ENCODE peak calls at places on chromosomes 3 and 15, in ten cellular contexts. One of them, this sample, is unnamed.

GRCh38 chr3:133412511-133413165 is 12.8 kb downstream of the BFSP2 start:
- DNase-seq in glomerular endothelial cell: no peak
- DNase-seq in heart left ventricle: no peak
- DNase-seq in sciatic nerve: no peak
- DNase-seq in Panc1: no peak
- DNase-seq in SK-MEL-5: no peak
- DNase-seq in A549: no peak
- DNase-seq in left cardiac atrium: peak; percentile 44
- DNase-seq in aorta: peak; percentile 44
- DNase-seq in AG08396: peak; percentile 40
- DNase-seq in this sample: peak; percentile 76

GRCh38 chr3:46717447-46718231 is at the start of gene PRSS50:
- DNase-seq in glomerular endothelial cell: no peak
- DNase-seq in heart left ventricle: no peak
- DNase-seq in sciatic nerve: no peak
- DNase-seq in Panc1: no peak
- DNase-seq in SK-MEL-5: peak; percentile 35
- DNase-seq in A549: no peak
- DNase-seq in left cardiac atrium: no peak
- DNase-seq in aorta: peak; percentile 70
- DNase-seq in AG08396: no peak
- DNase-seq in this sample: peak; percentile 15

GRCh38 chr3:16069149-16069922 is 105.1 kb upstream of the GALNT15 start:
- DNase-seq in glomerular endothelial cell: no peak
- DNase-seq in heart left ventricle: no peak
- DNase-seq in sciatic nerve: no peak
- DNase-seq in Panc1: no peak
- DNase-seq in SK-MEL-5: no peak
- DNase-seq in A549: peak; percentile 93
- DNase-seq in left cardiac atrium: no peak
- DNase-seq in aorta: no peak
- DNase-seq in AG08396: peak; percentile 32
- DNase-seq in this sample: no peak

GRCh38 chr15:90871716-90872480 is 3.5 kb downstream of the FURIN start:
- DNase-seq in glomerular endothelial cell: no peak
- DNase-seq in heart left ventricle: no peak
- DNase-seq in sciatic nerve: no peak
- DNase-seq in Panc1: no peak
- DNase-seq in SK-MEL-5: no peak
- DNase-seq in A549: no peak
- DNase-seq in left cardiac atrium: no peak
- DNase-seq in aorta: peak; percentile 79
- DNase-seq in AG08396: peak; percentile 55
- DNase-seq in this sample: peak; percentile 64

GRCh38 chr15:91593081-91593480 is 260.4 kb upstream of the SLCO3A1 start:
- DNase-seq in glomerular endothelial cell: no peak
- DNase-seq in heart left ventricle: no peak
- DNase-seq in sciatic nerve: no peak
- DNase-seq in Panc1: no peak
- DNase-seq in SK-MEL-5: peak; percentile 8
- DNase-seq in A549: no peak
- DNase-seq in left cardiac atrium: no peak
- DNase-seq in aorta: no peak
- DNase-seq in AG08396: no peak
- DNase-seq in this sample: no peak

GRCh38 chr3:16810593-16811367 is 74.0 kb upstream of the PLCL2 start:
- DNase-seq in glomerular endothelial cell: no peak
- DNase-seq in heart left ventricle: no peak
- DNase-seq in sciatic nerve: no peak
- DNase-seq in Panc1: no peak
- DNase-seq in SK-MEL-5: no peak
- DNase-seq in A549: no peak
- DNase-seq in left cardiac atrium: no peak
- DNase-seq in aorta: no peak
- DNase-seq in AG08396: no peak
- DNase-seq in this sample: no peak

GRCh38 chr3:24226402-24226801 is 268.2 kb downstream of the THRB start:
- DNase-seq in glomerular endothelial cell: no peak
- DNase-seq in heart left ventricle: no peak
- DNase-seq in sciatic nerve: no peak
- DNase-seq in Panc1: no peak
- DNase-seq in SK-MEL-5: no peak
- DNase-seq in A549: no peak
- DNase-seq in left cardiac atrium: no peak
- DNase-seq in aorta: no peak
- DNase-seq in AG08396: no peak
- DNase-seq in this sample: no peak

GRCh38 chr3:18527691-18528090 is 102.6 kb upstream of the SATB1 start:
- DNase-seq in glomerular endothelial cell: no peak
- DNase-seq in heart left ventricle: no peak
- DNase-seq in sciatic nerve: no peak
- DNase-seq in Panc1: no peak
- DNase-seq in SK-MEL-5: no peak
- DNase-seq in A549: no peak
- DNase-seq in left cardiac atrium: no peak
- DNase-seq in aorta: no peak
- DNase-seq in AG08396: no peak
- DNase-seq in this sample: no peak

GRCh38 chr3:120678984-120679383 is 3.1 kb downstream of the HGD start:
- DNase-seq in glomerular endothelial cell: no peak
- DNase-seq in heart left ventricle: no peak
- DNase-seq in sciatic nerve: no peak
- DNase-seq in Panc1: no peak
- DNase-seq in SK-MEL-5: no peak
- DNase-seq in A549: peak; percentile 20
- DNase-seq in left cardiac atrium: no peak
- DNase-seq in aorta: no peak
- DNase-seq in AG08396: no peak
- DNase-seq in this sample: no peak

GRCh38 chr15:85031086-85031943 is 49.7 kb downstream of the PDE8A start:
- DNase-seq in glomerular endothelial cell: no peak
- DNase-seq in heart left ventricle: no peak
- DNase-seq in sciatic nerve: no peak
- DNase-seq in Panc1: no peak
- DNase-seq in SK-MEL-5: no peak
- DNase-seq in A549: no peak
- DNase-seq in left cardiac atrium: no peak
- DNase-seq in aorta: no peak
- DNase-seq in AG08396: no peak
- DNase-seq in this sample: no peak

GRCh38 chr3:54087581-54088410 is 34.6 kb upstream of the CACNA2D3 start:
- DNase-seq in glomerular endothelial cell: no peak
- DNase-seq in heart left ventricle: no peak
- DNase-seq in sciatic nerve: no peak
- DNase-seq in Panc1: no peak
- DNase-seq in SK-MEL-5: no peak
- DNase-seq in A549: no peak
- DNase-seq in left cardiac atrium: peak; percentile 29
- DNase-seq in aorta: no peak
- DNase-seq in AG08396: no peak
- DNase-seq in this sample: peak; percentile 27

GRCh38 chr15:70093481-70094309 is 4.0 kb downstream of the TLE3 start:
- DNase-seq in glomerular endothelial cell: no peak
- DNase-seq in heart left ventricle: no peak
- DNase-seq in sciatic nerve: no peak
- DNase-seq in Panc1: no peak
- DNase-seq in SK-MEL-5: no peak
- DNase-seq in A549: no peak
- DNase-seq in left cardiac atrium: no peak
- DNase-seq in aorta: no peak
- DNase-seq in AG08396: no peak
- DNase-seq in this sample: peak; percentile 92

GRCh38 chr15:65424683-65425082 is 1.9 kb upstream of the IGDCC4 start:
- DNase-seq in glomerular endothelial cell: no peak
- DNase-seq in heart left ventricle: no peak
- DNase-seq in sciatic nerve: no peak
- DNase-seq in Panc1: no peak
- DNase-seq in SK-MEL-5: no peak
- DNase-seq in A549: no peak
- DNase-seq in left cardiac atrium: no peak
- DNase-seq in aorta: peak; percentile 31
- DNase-seq in AG08396: no peak
- DNase-seq in this sample: no peak

GRCh38 chr15:89958107-89958805 is 42.9 kb upstream of the ZNF710 start:
- DNase-seq in glomerular endothelial cell: no peak
- DNase-seq in heart left ventricle: no peak
- DNase-seq in sciatic nerve: no peak
- DNase-seq in Panc1: no peak
- DNase-seq in SK-MEL-5: no peak
- DNase-seq in A549: no peak
- DNase-seq in left cardiac atrium: no peak
- DNase-seq in aorta: no peak
- DNase-seq in AG08396: no peak
- DNase-seq in this sample: peak; percentile 87

GRCh38 chr3:69767571-69767970 is 28.3 kb downstream of the MITF start:
- DNase-seq in glomerular endothelial cell: no peak
- DNase-seq in heart left ventricle: peak; percentile 86
- DNase-seq in sciatic nerve: peak; percentile 77
- DNase-seq in Panc1: no peak
- DNase-seq in SK-MEL-5: no peak
- DNase-seq in A549: no peak
- DNase-seq in left cardiac atrium: peak; percentile 64
- DNase-seq in aorta: no peak
- DNase-seq in AG08396: no peak
- DNase-seq in this sample: no peak

This sample was measured in trophoblast cell.